ENCODE peak calls at places on chromosomes 7 and 10, in ten cellular contexts. F is AG08396; L is effector CD8-positive, alpha-beta T cell; N is LHCN-M2; K is stimulated activated CD4-positive, alpha-beta T cell treated with anti-CD3 and anti-CD28 coated beads, Interleukin-15, amount 100 ng/mL, for 1 hour; B is NCI-H1417; A is stimulated activated effector memory CD8-positive, alpha-beta T cell treated with anti-CD3 and anti-CD28 coated beads, Interleukin-12 subunit alpha, Interleukin-12 subunit beta, amount 100 ng/mL, for 72 hours; R is GDM1; E is T-cell; T is pons. I is an unnamed sample.

GRCh38 chr10:51389415-51390342 is 309.7 kb downstream of the CSTF2T start:
- DNase-seq in F (peak), L (no peak), N (peak), K (no peak), B (peak), A (peak), R (peak), E (peak), T (peak), I (no peak)

GRCh38 chr7:1377111-1377909 is 82.0 kb downstream of the MICALL2 start:
- DNase-seq in F (no peak), L (no peak), N (no peak), K (no peak), B (peak), A (no peak), R (no peak), E (no peak), T (no peak), I (no peak)

GRCh38 chr7:133912916-133913697 is 214.0 kb upstream of the LRGUK start:
- DNase-seq in F (peak), L (no peak), N (peak), K (no peak), B (peak), A (no peak), R (no peak), E (no peak), T (no peak), I (no peak)

GRCh38 chr7:129188372-129188891 is at the start of gene SMO:
- DNase-seq in F (peak), L (peak), N (no peak), K (no peak), B (peak), A (no peak), R (peak), E (no peak), T (no peak), I (peak)

GRCh38 chr7:50681451-50682045 is 101.1 kb downstream of the GRB10 start:
- DNase-seq in F (no peak), L (no peak), N (no peak), K (no peak), B (no peak), A (no peak), R (no peak), E (no peak), T (no peak), I (no peak)

GRCh38 chr10:51602326-51602725 is 97.1 kb downstream of the CSTF2T start:
- DNase-seq in F (no peak), L (no peak), N (peak), K (no peak), B (no peak), A (no peak), R (no peak), E (no peak), T (no peak), I (no peak)

GRCh38 chr7:70376561-70377031 is 755.3 kb upstream of the GALNT17 start:
- DNase-seq in F (no peak), L (no peak), N (no peak), K (no peak), B (peak), A (no peak), R (no peak), E (no peak), T (no peak), I (no peak)

GRCh38 chr7:28203498-28204240 is 23.1 kb upstream of the JAZF1 start:
- DNase-seq in F (no peak), L (no peak), N (peak), K (no peak), B (no peak), A (no peak), R (no peak), E (no peak), T (no peak), I (no peak)

GRCh38 chr7:131431289-131431688 is 103.6 kb downstream of the MKLN1 start:
- DNase-seq in F (peak), L (no peak), N (peak), K (no peak), B (peak), A (no peak), R (no peak), E (no peak), T (peak), I (no peak)

GRCh38 chr7:147023390-147023914 is 906.9 kb downstream of the CNTNAP2 start:
- DNase-seq in F (no peak), L (no peak), N (no peak), K (no peak), B (no peak), A (no peak), R (no peak), E (no peak), T (peak), I (no peak)

GRCh38 chr10:118870467-118871243 is 115.9 kb upstream of the CACUL1 start:
- DNase-seq in F (peak), L (no peak), N (peak), K (no peak), B (no peak), A (no peak), R (no peak), E (no peak), T (peak), I (no peak)

GRCh38 chr7:98467570-98468312 is 66.9 kb upstream of the BAIAP2L1 start:
- DNase-seq in F (no peak), L (no peak), N (no peak), K (no peak), B (no peak), A (no peak), R (no peak), E (no peak), T (no peak), I (no peak)

GRCh38 chr7:149003018-149003417 is 25.3 kb downstream of the PDIA4 start:
- DNase-seq in F (no peak), L (no peak), N (no peak), K (no peak), B (no peak), A (no peak), R (no peak), E (no peak), T (no peak), I (no peak)

GRCh38 chr7:13309535-13309934 is 622.1 kb downstream of the ARL4A start:
- DNase-seq in F (no peak), L (no peak), N (no peak), K (no peak), B (no peak), A (no peak), R (no peak), E (no peak), T (no peak), I (no peak)

GRCh38 chr10:110617455-110618162 is 26.5 kb upstream of the RBM20 start:
- DNase-seq in F (no peak), L (no peak), N (peak), K (no peak), B (peak), A (no peak), R (no peak), E (no peak), T (no peak), I (no peak)

GRCh38 chr10:100370976-100371706 is 24.1 kb downstream of the SCD start:
- DNase-seq in F (peak), L (peak), N (peak), K (peak), B (no peak), A (peak), R (peak), E (peak), T (peak), I (peak)

GRCh38 chr7:48094861-48095293 is 5.8 kb downstream of the UPP1 start:
- DNase-seq in F (peak), L (no peak), N (peak), K (no peak), B (no peak), A (no peak), R (no peak), E (no peak), T (no peak), I (no peak)

GRCh38 chr7:16431646-16432424 is 10.5 kb upstream of the CRPPA start:
- DNase-seq in F (peak), L (no peak), N (peak), K (no peak), B (peak), A (no peak), R (no peak), E (no peak), T (peak), I (no peak)

GRCh38 chr10:110802551-110803238 is 69.0 kb upstream of the PDCD4 start:
- DNase-seq in F (peak), L (peak), N (peak), K (no peak), B (peak), A (no peak), R (peak), E (peak), T (peak), I (peak)

GRCh38 chr10:98338318-98338717 is 70.3 kb upstream of the LOXL4 start:
- DNase-seq in F (no peak), L (no peak), N (no peak), K (no peak), B (no peak), A (no peak), R (no peak), E (no peak), T (no peak), I (no peak)

GRCh38 chr7:29345590-29345989 is 151.0 kb downstream of the CHN2 start:
- DNase-seq in F (no peak), L (no peak), N (peak), K (no peak), B (peak), A (no peak), R (peak), E (no peak), T (peak), I (peak)

GRCh38 chr7:80095545-80095944 is 39.1 kb upstream of the GNAI1 start:
- DNase-seq in F (no peak), L (no peak), N (peak), K (no peak), B (peak), A (no peak), R (no peak), E (no peak), T (peak), I (no peak)

GRCh38 chr10:3775671-3776551 is 9.1 kb downstream of the KLF6 start:
- DNase-seq in F (peak), L (no peak), N (no peak), K (no peak), B (peak), A (no peak), R (no peak), E (no peak), T (peak), I (no peak)

GRCh38 chr10:110746254-110746826 is 102.2 kb downstream of the RBM20 start:
- DNase-seq in F (peak), L (peak), N (peak), K (no peak), B (peak), A (peak), R (peak), E (peak), T (peak), I (peak)

GRCh38 chr7:55120501-55121198 is 101.8 kb downstream of the EGFR start:
- DNase-seq in F (no peak), L (no peak), N (peak), K (no peak), B (no peak), A (no peak), R (no peak), E (no peak), T (no peak), I (no peak)

GRCh38 chr10:97150191-97150590 is 35.6 kb downstream of the SLIT1 start:
- DNase-seq in F (no peak), L (no peak), N (no peak), K (no peak), B (peak), A (no peak), R (no peak), E (no peak), T (no peak), I (no peak)

GRCh38 chr7:77184990-77185389 is 14.6 kb downstream of the FGL2 start:
- DNase-seq in F (no peak), L (no peak), N (no peak), K (no peak), B (no peak), A (no peak), R (no peak), E (no peak), T (no peak), I (no peak)

GRCh38 chr7:7920481-7920880 is 48.1 kb upstream of the GLCCI1 start:
- DNase-seq in F (no peak), L (no peak), N (no peak), K (no peak), B (no peak), A (no peak), R (no peak), E (no peak), T (peak), I (peak)

GRCh38 chr10:132988988-132989387 is 46.6 kb upstream of the CFAP46 start:
- DNase-seq in F (no peak), L (no peak), N (no peak), K (no peak), B (no peak), A (no peak), R (no peak), E (no peak), T (no peak), I (no peak)

GRCh38 chr10:76497671-76498070 is 1066.2 kb downstream of the LRMDA start:
- DNase-seq in F (no peak), L (no peak), N (no peak), K (no peak), B (no peak), A (no peak), R (no peak), E (no peak), T (no peak), I (no peak)

GRCh38 chr7:39924122-39924521 is 25.9 kb upstream of the CDK13 start:
- DNase-seq in F (no peak), L (no peak), N (no peak), K (no peak), B (no peak), A (no peak), R (no peak), E (no peak), T (no peak), I (no peak)

GRCh38 chr10:33211123-33211878 is 123.2 kb downstream of the NRP1 start:
- DNase-seq in F (peak), L (no peak), N (peak), K (no peak), B (no peak), A (no peak), R (no peak), E (no peak), T (no peak), I (no peak)

GRCh38 chr7:113715981-113716870 is 202.6 kb downstream of the PPP1R3A start:
- DNase-seq in F (no peak), L (no peak), N (peak), K (no peak), B (peak), A (no peak), R (no peak), E (no peak), T (no peak), I (no peak)

GRCh38 chr10:131344747-131345146 is 33.2 kb upstream of the TCERG1L start:
- DNase-seq in F (no peak), L (no peak), N (no peak), K (no peak), B (no peak), A (peak), R (no peak), E (no peak), T (no peak), I (no peak)

GRCh38 chr7:115297651-115298050 is 375.8 kb downstream of the MDFIC start:
- DNase-seq in F (peak), L (no peak), N (peak), K (no peak), B (no peak), A (no peak), R (no peak), E (no peak), T (no peak), I (peak)

GRCh38 chr10:75470901-75471300 is 39.5 kb downstream of the LRMDA start:
- DNase-seq in F (no peak), L (no peak), N (no peak), K (no peak), B (no peak), A (no peak), R (no peak), E (no peak), T (no peak), I (no peak)

I was measured in pancreas.